ENCODE peak calls at places on chromosomes 5 and 9, in four cellular contexts. P is cardiac muscle cell, D is dorsolateral prefrontal cortex, T is HFF-Myc. O is an unnamed sample.

GRCh38 chr9:119609277-119609971 is 240.2 kb upstream of the BRINP1 start:
- DNase-seq in P (no peak), D (no peak), T (no peak), O (no peak)

GRCh38 chr5:168023190-168023589 is 268.3 kb upstream of the WWC1 start:
- DNase-seq in P (no peak), D (peak), T (no peak), O (peak)

GRCh38 chr5:172235132-172235780 is 41.3 kb downstream of the EFCAB9 start:
- DNase-seq in P (peak), D (no peak), T (no peak), O (peak)

GRCh38 chr9:128048663-128049062 is 18.5 kb downstream of the NAIF1 start:
- DNase-seq in P (no peak), D (no peak), T (no peak), O (no peak)

GRCh38 chr5:8869932-8870331 is 675.9 kb downstream of the SEMA5A start:
- DNase-seq in P (no peak), D (no peak), T (no peak), O (no peak)

GRCh38 chr9:132486706-132487350 is 76.8 kb downstream of the CFAP77 start:
- DNase-seq in P (no peak), D (no peak), T (no peak), O (no peak)

GRCh38 chr9:126673689-126674364 is 60.1 kb downstream of the LMX1B start:
- DNase-seq in P (no peak), D (no peak), T (no peak), O (no peak)

GRCh38 chr5:122492675-122493074 is 180.6 kb downstream of the SNCAIP start:
- DNase-seq in P (peak), D (no peak), T (no peak), O (peak)

GRCh38 chr5:131361677-131362315 is 97.9 kb downstream of the CDC42SE2 start:
- DNase-seq in P (no peak), D (no peak), T (no peak), O (no peak)

GRCh38 chr5:84343171-84343570 is 41.5 kb downstream of the EDIL3 start:
- DNase-seq in P (peak), D (no peak), T (no peak), O (peak)

GRCh38 chr5:80804332-80804731 is 149.5 kb upstream of the DHFR start:
- DNase-seq in P (peak), D (no peak), T (no peak), O (peak)

GRCh38 chr5:151022511-151023018 is 2.2 kb downstream of the GPX3 start:
- DNase-seq in P (peak), D (no peak), T (no peak), O (no peak)

GRCh38 chr5:165630211-165630866 is 2124.9 kb downstream of the MAT2B start:
- DNase-seq in P (peak), D (peak), T (no peak), O (peak)

GRCh38 chr5:102536323-102536928 is 37.6 kb upstream of the SLCO6A1 start:
- DNase-seq in P (peak), D (no peak), T (no peak), O (peak)

DNA sequence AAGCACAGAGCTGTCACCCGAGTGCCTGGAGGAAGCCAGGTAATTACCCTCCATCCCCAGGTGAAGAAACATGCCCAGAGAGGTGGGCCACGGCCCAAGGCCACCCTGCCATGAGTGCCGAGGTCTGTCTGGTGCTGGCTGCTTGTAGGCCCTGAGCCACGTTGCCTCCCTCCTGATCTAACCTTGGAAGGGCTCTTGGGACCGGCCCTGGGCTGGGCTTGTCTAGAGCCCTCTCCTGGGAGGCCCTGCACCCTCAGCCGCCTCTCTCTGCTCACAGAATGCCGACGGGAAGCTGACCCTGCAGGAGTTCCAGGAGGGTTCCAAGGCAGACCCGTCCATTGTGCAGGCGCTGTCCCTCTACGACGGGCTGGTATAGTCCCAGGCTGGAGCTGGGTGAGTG is 39.4 kb upstream of the HMCN2 start:
- DNase-seq in P (no peak), D (no peak), T (no peak), O (no peak)
- H3K4me3 ChIP-seq in P (no peak), D (no peak), T (no peak), O (no peak)

GRCh38 chr9:96441798-96442445 is 8.0 kb upstream of the HABP4 start:
- DNase-seq in P (peak), D (no peak), T (no peak), O (no peak)
- TF ChIP-seq CTCF in P (peak), D (peak), T (peak), O (peak)

GRCh38 chr9:130878295-130878694 is 18.3 kb downstream of the QRFP start:
- DNase-seq in P (no peak), D (no peak), T (no peak), O (no peak)

GRCh38 chr9:130873966-130874365 is 22.6 kb downstream of the QRFP start:
- DNase-seq in P (no peak), D (no peak), T (no peak), O (no peak)

GRCh38 chr9:130879863-130880411 is 16.7 kb downstream of the QRFP start:
- DNase-seq in P (no peak), D (no peak), T (no peak), O (no peak)

GRCh38 chr9:130874783-130875182 is 21.8 kb downstream of the QRFP start:
- DNase-seq in P (no peak), D (no peak), T (no peak), O (no peak)

DNA sequence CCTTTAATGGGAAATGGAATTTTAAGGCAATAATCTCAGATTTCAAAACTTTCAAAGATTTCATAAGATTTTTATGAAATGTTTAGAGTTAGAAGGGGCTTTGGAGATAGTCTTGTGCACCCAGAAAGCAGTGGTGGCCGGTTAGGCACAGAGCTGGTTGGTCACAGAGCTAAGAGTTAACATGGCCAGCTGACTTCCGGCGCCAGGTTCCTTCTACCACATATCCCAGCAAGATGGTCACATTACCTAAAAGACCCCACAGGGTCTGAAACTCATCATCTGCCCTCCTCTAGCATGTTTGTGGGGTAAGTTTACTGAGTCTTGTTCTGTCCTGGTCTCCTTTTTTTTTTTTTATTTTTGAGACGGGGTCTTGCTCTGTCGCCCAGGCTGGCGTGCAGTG is 19.3 kb downstream of the QRFP start:
- DNase-seq in P (no peak), D (no peak), T (no peak), O (no peak)
- H3K4me3 ChIP-seq in P (no peak), D (no peak), T (no peak), O (no peak)

GRCh38 chr5:6712582-6713273 is 504 bp upstream of the TENT4A start:
- DNase-seq in P (peak), D (peak), T (peak), O (peak)
- TF ChIP-seq CTCF in P (peak), D (no peak), T (no peak), O (no peak)

GRCh38 chr9:134525070-134525815 is 116.4 kb upstream of the COL5A1 start:
- DNase-seq in P (no peak), D (peak), T (no peak), O (no peak)

GRCh38 chr9:134525841-134526797 is 115.5 kb upstream of the COL5A1 start:
- DNase-seq in P (peak), D (peak), T (no peak), O (peak)

GRCh38 chr9:134530724-134531123 is 110.9 kb upstream of the COL5A1 start:
- DNase-seq in P (no peak), D (no peak), T (no peak), O (no peak)

GRCh38 chr9:134522976-134523375 is 118.6 kb upstream of the COL5A1 start:
- DNase-seq in P (no peak), D (no peak), T (no peak), O (no peak)

DNA sequence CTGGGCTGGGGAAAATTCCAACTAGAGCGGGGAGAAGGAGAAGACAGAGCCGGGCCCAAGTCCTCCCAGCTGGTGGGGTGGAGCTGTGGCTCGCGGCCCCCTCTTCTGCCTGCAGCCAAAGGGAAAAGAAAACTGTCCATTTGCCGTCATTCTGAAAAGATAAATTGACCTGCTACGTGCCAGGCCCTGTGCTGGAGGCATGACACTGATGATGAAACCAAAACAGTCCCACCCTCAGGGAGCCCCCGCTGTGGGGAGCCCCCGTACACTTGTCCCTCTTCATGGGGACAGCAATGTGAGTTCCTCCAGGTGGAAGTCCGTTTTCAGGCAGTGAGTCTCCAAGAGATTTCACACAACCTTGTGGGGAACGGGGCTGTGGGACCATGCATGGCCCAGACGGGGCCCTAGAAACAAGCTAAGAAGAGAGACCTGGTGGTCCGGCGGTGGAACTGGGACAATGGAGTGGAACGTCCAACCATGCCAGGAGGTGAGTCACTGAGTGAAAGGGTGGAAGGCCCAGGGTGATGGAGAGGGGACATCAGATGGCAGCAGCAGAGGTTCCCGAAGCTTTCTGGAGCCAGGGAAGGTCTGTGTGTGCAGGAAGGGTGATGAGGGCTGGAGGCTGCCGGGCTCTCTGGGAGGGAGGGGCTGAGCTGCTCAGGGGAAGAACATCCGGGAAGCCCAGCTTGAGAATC is 114.7 kb upstream of the COL5A1 start:
- DNase-seq in P (peak), D (no peak), T (no peak), O (no peak)
- H3K4me3 ChIP-seq in P (no peak), D (no peak), T (no peak), O (peak)